ENCODE peak calls at places on chromosomes 1 and 21, in four cellular contexts. One of them, this sample, is unnamed.

GRCh38 chr1:224373008-224373590 is 16.4 kb downstream of the CNIH4 start:
- DNase-seq in nephron progenitor cell: no peak
- DNase-seq in NCI-H82: no peak
- DNase-seq in CD8-positive, alpha-beta T cell: no peak
- DNase-seq in this sample: peak; percentile 67

GRCh38 chr21:32803651-32804050 is 32.1 kb upstream of the PAXBP1 start:
- DNase-seq in CD8-positive, alpha-beta T cell: no peak
- DNase-seq in NCI-H82: no peak
- DNase-seq in nephron progenitor cell: no peak
- DNase-seq in this sample: no peak

GRCh38 chr1:230750576-230750975 is 3.4 kb downstream of the CAPN9 start:
- DNase-seq in NCI-H82: no peak
- DNase-seq in nephron progenitor cell: no peak
- DNase-seq in CD8-positive, alpha-beta T cell: no peak
- DNase-seq in this sample: no peak

GRCh38 chr1:91526496-91526895 is 25.8 kb downstream of the CDC7 start:
- DNase-seq in nephron progenitor cell: no peak
- DNase-seq in CD8-positive, alpha-beta T cell: no peak
- DNase-seq in NCI-H82: no peak
- DNase-seq in this sample: no peak

GRCh38 chr1:40690919-40691537 is 476 bp upstream of the NFYC start:
- DNase-seq in nephron progenitor cell: no peak
- DNase-seq in CD8-positive, alpha-beta T cell: no peak
- DNase-seq in NCI-H82: no peak
- DNase-seq in this sample: no peak

GRCh38 chr1:201153474-201154388 is 543 bp downstream of the TMEM9 start:
- DNase-seq in nephron progenitor cell: no peak
- DNase-seq in CD8-positive, alpha-beta T cell: no peak
- DNase-seq in NCI-H82: peak; percentile 82
- DNase-seq in this sample: no peak

GRCh38 chr1:172360511-172360910 is 60.0 kb upstream of the C1orf105 start:
- DNase-seq in CD8-positive, alpha-beta T cell: no peak
- DNase-seq in NCI-H82: no peak
- DNase-seq in nephron progenitor cell: no peak
- DNase-seq in this sample: no peak

GRCh38 chr1:47708658-47709301 is 270.9 kb downstream of the FOXD2 start:
- DNase-seq in nephron progenitor cell: peak; percentile 60
- DNase-seq in NCI-H82: peak; percentile 63
- DNase-seq in CD8-positive, alpha-beta T cell: no peak
- DNase-seq in this sample: no peak

GRCh38 chr1:245345191-245345884 is 190.6 kb downstream of the KIF26B start:
- DNase-seq in nephron progenitor cell: no peak
- DNase-seq in CD8-positive, alpha-beta T cell: no peak
- DNase-seq in NCI-H82: no peak
- DNase-seq in this sample: no peak

GRCh38 chr1:15153842-15154479 is 414 bp downstream of the TMEM51 start:
- DNase-seq in nephron progenitor cell: peak; percentile 80
- DNase-seq in CD8-positive, alpha-beta T cell: no peak
- DNase-seq in NCI-H82: peak; percentile 84
- DNase-seq in this sample: peak; percentile 52

GRCh38 chr1:184686540-184686939 is 68.1 kb downstream of the EDEM3 start:
- DNase-seq in NCI-H82: no peak
- DNase-seq in nephron progenitor cell: no peak
- DNase-seq in CD8-positive, alpha-beta T cell: no peak
- DNase-seq in this sample: no peak

GRCh38 chr1:246139745-246140182 is 367.3 kb downstream of the SMYD3 start:
- DNase-seq in nephron progenitor cell: no peak
- DNase-seq in NCI-H82: no peak
- DNase-seq in CD8-positive, alpha-beta T cell: no peak
- DNase-seq in this sample: no peak

GRCh38 chr1:243287652-243288051 is 31.8 kb downstream of the SDCCAG8 start:
- DNase-seq in CD8-positive, alpha-beta T cell: no peak
- DNase-seq in nephron progenitor cell: no peak
- DNase-seq in NCI-H82: no peak
- DNase-seq in this sample: no peak

GRCh38 chr1:107782192-107782845 is 182.7 kb downstream of the VAV3 start:
- DNase-seq in NCI-H82: peak; percentile 81
- DNase-seq in CD8-positive, alpha-beta T cell: no peak
- DNase-seq in nephron progenitor cell: peak; percentile 30
- DNase-seq in this sample: no peak

GRCh38 chr1:21651214-21652042 is 17.7 kb downstream of the RAP1GAP start:
- DNase-seq in NCI-H82: peak; percentile 72
- DNase-seq in nephron progenitor cell: peak; percentile 73
- DNase-seq in CD8-positive, alpha-beta T cell: peak; percentile 20
- DNase-seq in this sample: peak; percentile 52

GRCh38 chr1:229253170-229253974 is 17.5 kb upstream of the RAB4A start:
- DNase-seq in nephron progenitor cell: no peak
- DNase-seq in NCI-H82: peak; percentile 25
- DNase-seq in CD8-positive, alpha-beta T cell: no peak
- DNase-seq in this sample: no peak

GRCh38 chr1:156496211-156496761 is 4.3 kb downstream of the MEF2D start:
- DNase-seq in CD8-positive, alpha-beta T cell: no peak
- DNase-seq in nephron progenitor cell: no peak
- DNase-seq in NCI-H82: peak; percentile 98
- DNase-seq in this sample: no peak

GRCh38 chr1:109425902-109426277 is 358 bp downstream of the PSMA5 start:
- DNase-seq in NCI-H82: peak; percentile 56
- DNase-seq in CD8-positive, alpha-beta T cell: no peak
- DNase-seq in nephron progenitor cell: no peak
- DNase-seq in this sample: no peak

GRCh38 chr21:27725916-27726315 is 759.0 kb upstream of the ADAMTS5 start:
- DNase-seq in nephron progenitor cell: no peak
- DNase-seq in CD8-positive, alpha-beta T cell: no peak
- DNase-seq in NCI-H82: no peak
- DNase-seq in this sample: no peak

GRCh38 chr1:230083746-230084407 is 16.8 kb downstream of the GALNT2 start:
- DNase-seq in nephron progenitor cell: no peak
- DNase-seq in NCI-H82: no peak
- DNase-seq in CD8-positive, alpha-beta T cell: no peak
- DNase-seq in this sample: no peak

GRCh38 chr1:212700597-212700891 is 904 bp upstream of the BATF3 start:
- DNase-seq in CD8-positive, alpha-beta T cell: peak; percentile 4
- DNase-seq in NCI-H82: peak; percentile 61
- DNase-seq in nephron progenitor cell: peak; percentile 16
- DNase-seq in this sample: no peak

This sample was measured in head of caudate nucleus.